ENCODE peak calls at places on chromosomes 13 and 19, in four cellular contexts. L is IMR-90, R is H1, J is mesendoderm. W is an unnamed sample.

GRCh38 chr13:114004416-114005205 is 30.7 kb upstream of the C13orf46 start:
- DNase-seq in L (peak), R (no peak), J (no peak), W (no peak)

GRCh38 chr19:33392341-33393285 is 19.1 kb downstream of the CEBPG start:
- DNase-seq in L (no peak), R (no peak), J (no peak), W (no peak)

GRCh38 chr13:60018536-60018935 is 145.2 kb downstream of the DIAPH3 start:
- DNase-seq in L (no peak), R (no peak), J (no peak), W (no peak)

GRCh38 chr13:98181106-98181815 is 4.2 kb upstream of the RNF113B start:
- DNase-seq in L (no peak), R (no peak), J (no peak), W (no peak)

GRCh38 chr19:43739836-43740235 is 14.9 kb downstream of the SMG9 start:
- DNase-seq in L (no peak), R (no peak), J (no peak), W (no peak)

GRCh38 chr19:7397687-7398086 is 49.0 kb downstream of the ARHGEF18 start:
- DNase-seq in L (peak), R (no peak), J (no peak), W (no peak)

GRCh38 chr13:97224544-97225324 is 2.6 kb downstream of the MBNL2 start:
- DNase-seq in L (peak), R (no peak), J (peak), W (no peak)

GRCh38 chr13:45518525-45519235 is 53.9 kb downstream of the COG3 start:
- DNase-seq in L (peak), R (no peak), J (peak), W (no peak)

GRCh38 chr13:95209109-95209508 is 92.1 kb downstream of the ABCC4 start:
- DNase-seq in L (no peak), R (no peak), J (no peak), W (no peak)

GRCh38 chr19:32866564-32867265 is 2.9 kb downstream of the SLC7A9 start:
- DNase-seq in L (no peak), R (no peak), J (peak), W (peak)

GRCh38 chr19:35159606-35160005 is 5.1 kb downstream of the FXYD5 start:
- DNase-seq in L (no peak), R (no peak), J (no peak), W (no peak)

GRCh38 chr19:35048911-35049411 is 7.4 kb downstream of the HPN start:
- DNase-seq in L (no peak), R (no peak), J (no peak), W (peak)

DNA sequence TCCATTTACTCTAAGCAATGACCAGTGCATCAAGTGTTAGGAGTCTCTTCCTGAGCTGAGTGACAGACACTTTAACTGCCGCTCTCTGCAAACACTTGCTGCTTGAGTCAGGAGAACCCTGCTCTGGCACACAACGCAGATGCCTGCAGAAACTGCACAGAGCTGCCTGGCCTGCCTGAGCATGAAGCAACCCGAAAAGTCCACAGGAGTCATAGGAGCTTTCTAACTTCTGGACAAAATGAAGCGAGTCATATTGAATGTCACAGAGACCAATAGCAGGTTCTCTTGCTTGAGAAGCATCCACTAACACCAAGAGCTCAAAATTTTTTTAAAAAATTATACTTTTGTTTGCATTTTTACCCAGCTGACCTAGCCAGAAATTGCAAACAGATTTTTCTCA is 232.4 kb downstream of the LHFPL6 start:
- DNase-seq in L (peak), R (no peak), J (no peak), W (no peak)
- H3K56ac ChIP-seq in L (no peak), R (no peak), J (no peak), W (no peak)

GRCh38 chr19:51079486-51080110 is 3.1 kb downstream of the KLK14 start:
- DNase-seq in L (no peak), R (no peak), J (no peak), W (no peak)
- H3K56ac ChIP-seq in L (no peak), R (no peak), J (no peak), W (no peak)

GRCh38 chr13:107886118-107886517 is 329.2 kb downstream of the LIG4 start:
- DNase-seq in L (no peak), R (no peak), J (no peak), W (no peak)
- H3K56ac ChIP-seq in L (no peak), R (no peak), J (no peak), W (no peak)

GRCh38 chr13:112567161-112567862 is 20.6 kb downstream of the TUBGCP3 start:
- DNase-seq in L (peak), R (no peak), J (no peak), W (no peak)
- H3K56ac ChIP-seq in L (no peak), R (no peak), J (no peak), W (no peak)

W was measured in H9.